ENCODE peak calls at places on chromosomes 4 and X, in five cellular contexts. Q, T, W, K and V are unnamed samples.

GRCh38 chrX:2342281-2342688 is 158.5 kb downstream of the DHRSX start:
- DNase-seq in T (peak; percentile 75), W (no peak), K (no peak), Q (peak; percentile 31), V (no peak)

GRCh38 chr4:161101881-161102280 is 1061.9 kb downstream of the FSTL5 start:
- DNase-seq in Q (no peak), W (no peak), K (no peak), T (no peak), V (no peak)

GRCh38 chr4:163613375-163613774 is 118.9 kb downstream of the TMA16 start:
- DNase-seq in Q (no peak), K (no peak), W (no peak), T (no peak), V (no peak)

GRCh38 chrX:136191171-136191570 is 43.8 kb downstream of the FHL1 start:
- DNase-seq in T (peak; percentile 81), Q (no peak), W (no peak), K (no peak), V (no peak)

GRCh38 chr4:112069110-112069509 is 76.1 kb upstream of the FAM241A start:
- DNase-seq in T (no peak), K (no peak), Q (peak; percentile 68), W (no peak), V (no peak)

GRCh38 chr4:150938417-150938816 is 76.7 kb downstream of the LRBA start:
- DNase-seq in T (no peak), Q (peak; percentile 20), W (no peak), K (peak; percentile 64), V (no peak)

GRCh38 chr4:153488719-153489384 is 22.7 kb downstream of the TMEM131L start:
- DNase-seq in K (peak; percentile 75), T (peak; percentile 77), Q (no peak), W (no peak), V (peak; percentile 78)

GRCh38 chr4:79662651-79663050 is 254.6 kb upstream of the GK2 start:
- DNase-seq in W (no peak), T (no peak), K (no peak), Q (peak; percentile 10), V (no peak)

GRCh38 chr4:146142768-146143167 is 32.8 kb upstream of the LSM6 start:
- DNase-seq in T (no peak), K (peak; percentile 64), W (no peak), Q (peak; percentile 92), V (no peak)

GRCh38 chr4:109648997-109649575 is 54.2 kb downstream of the CASP6 start:
- DNase-seq in T (no peak), Q (no peak), W (no peak), K (no peak), V (no peak)
- H3K4me3 ChIP-seq in T (no peak overlapping the region), Q (no peak overlapping the region), W (no peak overlapping the region), K (no peak overlapping the region), V (no peak overlapping the region)

DNA sequence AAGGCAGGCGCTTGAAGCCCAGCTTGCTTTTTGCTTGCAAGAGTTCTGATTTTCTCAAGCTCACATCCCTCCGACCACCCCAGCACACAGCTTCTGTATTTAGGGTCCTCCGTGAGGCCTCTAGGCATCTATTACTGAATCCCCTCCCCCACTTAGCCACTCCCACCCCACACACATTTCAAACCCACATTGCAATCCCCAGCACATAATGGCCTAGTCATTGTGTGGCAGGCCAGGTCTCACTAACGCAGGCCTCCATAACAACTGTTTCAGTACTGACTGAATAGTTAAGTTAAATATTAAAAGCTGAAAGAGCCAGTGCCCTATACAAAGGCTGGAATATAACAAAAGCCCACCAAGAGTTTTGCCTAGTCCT is 137.6 kb upstream of the S100G start:
- DNase-seq in T (no peak), W (no peak), K (peak; percentile 53), Q (no peak), V (no peak)
- H3K27me3 ChIP-seq in T (peaks cover 6% of the 10 kb centered on the region), W (no peaks in the 10 kb centered on the region), K (no peaks in the 10 kb centered on the region), Q (no peaks in the 10 kb centered on the region), V (no peaks in the 10 kb centered on the region)

GRCh38 chrX:108537005-108537404 is 97.4 kb downstream of the COL4A5 start:
- DNase-seq in Q (peak; percentile 38), W (peak; percentile 50), T (no peak), K (peak; percentile 69), V (no peak)
- TF ChIP-seq CTCF in Q (peak; percentile 27), W (peak; percentile 60), T (peak; percentile 68), K (peak; percentile 90), V (peak; percentile 71)

DNA sequence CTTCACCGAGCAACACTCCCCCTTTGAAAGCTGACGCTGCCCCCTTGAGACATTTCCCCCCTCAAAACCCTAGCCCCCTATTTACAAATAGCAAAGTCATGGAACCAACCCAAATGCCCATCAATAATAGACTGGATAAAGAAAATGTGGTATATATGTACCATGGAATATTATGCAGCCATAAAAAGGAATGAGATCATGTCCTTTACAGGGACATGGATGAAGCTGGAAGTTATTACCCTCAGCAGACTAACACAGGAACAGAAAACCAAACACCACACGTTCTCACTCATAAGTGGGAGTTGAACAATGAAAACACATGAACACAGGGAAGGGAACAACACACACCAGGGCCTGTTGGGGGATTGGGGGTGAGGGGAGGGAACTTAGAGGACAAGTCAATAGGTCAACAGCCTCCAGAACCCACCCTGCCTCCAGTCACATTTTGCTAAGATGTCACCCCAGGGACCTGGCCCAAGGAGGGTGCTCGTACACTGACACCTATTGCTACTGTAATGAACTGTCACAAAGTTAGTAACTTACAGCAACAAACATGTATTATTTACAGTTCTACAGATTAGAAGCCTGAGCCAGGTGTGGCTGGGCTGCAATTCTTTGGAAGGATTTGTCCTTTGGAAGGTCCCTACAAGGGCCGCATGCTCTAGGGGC is 20.6 kb downstream of the SCD5 start:
- DNase-seq in T (no peak), Q (no peak), K (peak; percentile 29), W (no peak), V (no peak)
- H3K4me3 ChIP-seq in T (no peak overlapping the region), Q (no peak overlapping the region), K (no peak overlapping the region), W (no peak overlapping the region), V (no peak overlapping the region)

DNA sequence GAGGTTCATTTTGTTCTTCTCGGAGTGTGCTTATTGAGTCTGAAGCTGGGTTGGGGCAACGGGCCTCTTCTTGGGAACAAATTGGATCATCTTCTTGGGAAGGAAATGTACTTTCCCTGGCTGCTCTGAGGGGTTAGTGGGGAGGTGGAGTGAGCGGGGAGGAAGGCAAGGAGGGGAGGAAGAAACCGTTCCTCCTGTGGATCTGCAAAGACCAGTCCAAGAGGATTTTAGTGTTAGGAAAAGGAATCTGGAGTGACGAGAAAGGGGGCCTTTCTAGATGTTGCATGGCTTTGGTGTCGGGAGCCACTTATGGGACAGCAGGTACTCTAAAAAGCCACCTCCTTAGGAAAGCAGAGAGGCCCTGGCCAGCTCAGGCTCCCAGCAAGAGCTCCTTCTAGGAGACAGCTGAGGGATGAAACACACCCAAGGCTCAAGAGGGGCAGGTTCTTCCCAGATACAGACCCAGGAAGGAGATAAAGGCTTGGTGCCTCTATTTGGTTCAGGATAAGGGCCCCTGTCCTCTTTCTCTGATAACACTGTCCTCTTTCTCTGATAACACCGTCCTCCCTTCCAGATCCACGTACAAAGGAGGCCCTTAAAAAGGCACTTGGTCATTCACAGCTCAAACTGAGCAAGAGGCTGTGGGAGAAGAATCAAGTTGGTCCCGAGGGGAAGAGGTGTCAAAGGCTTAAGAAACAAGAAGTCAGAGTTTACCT is 451 bp downstream of the SOD3 start:
- DNase-seq in T (no peak), Q (no peak), K (no peak), W (no peak), V (no peak)
- H3K27me3 ChIP-seq in T (peaks cover 5% of the 10 kb centered on the region), Q (peaks cover 7% of the 10 kb centered on the region), K (peaks cover 44% of the 10 kb centered on the region), W (peaks cover 29% of the 10 kb centered on the region), V (no peaks in the 10 kb centered on the region)

GRCh38 chrX:153829549-153829798 is 870 bp downstream of the PDZD4 start:
- DNase-seq in Q (no peak), W (no peak), K (no peak), T (no peak), V (no peak)

GRCh38 chrX:153828308-153828707 is 2.0 kb downstream of the PDZD4 start:
- DNase-seq in T (no peak), Q (no peak), K (no peak), W (no peak), V (no peak)

GRCh38 chrX:153827903-153828302 is 2.4 kb downstream of the PDZD4 start:
- DNase-seq in W (no peak), Q (no peak), K (no peak), T (no peak), V (no peak)

GRCh38 chrX:153829799-153830631 is at the start of gene PDZD4:
- DNase-seq in K (peak; percentile 80), W (no peak), T (no peak), Q (no peak), V (no peak)

DNA sequence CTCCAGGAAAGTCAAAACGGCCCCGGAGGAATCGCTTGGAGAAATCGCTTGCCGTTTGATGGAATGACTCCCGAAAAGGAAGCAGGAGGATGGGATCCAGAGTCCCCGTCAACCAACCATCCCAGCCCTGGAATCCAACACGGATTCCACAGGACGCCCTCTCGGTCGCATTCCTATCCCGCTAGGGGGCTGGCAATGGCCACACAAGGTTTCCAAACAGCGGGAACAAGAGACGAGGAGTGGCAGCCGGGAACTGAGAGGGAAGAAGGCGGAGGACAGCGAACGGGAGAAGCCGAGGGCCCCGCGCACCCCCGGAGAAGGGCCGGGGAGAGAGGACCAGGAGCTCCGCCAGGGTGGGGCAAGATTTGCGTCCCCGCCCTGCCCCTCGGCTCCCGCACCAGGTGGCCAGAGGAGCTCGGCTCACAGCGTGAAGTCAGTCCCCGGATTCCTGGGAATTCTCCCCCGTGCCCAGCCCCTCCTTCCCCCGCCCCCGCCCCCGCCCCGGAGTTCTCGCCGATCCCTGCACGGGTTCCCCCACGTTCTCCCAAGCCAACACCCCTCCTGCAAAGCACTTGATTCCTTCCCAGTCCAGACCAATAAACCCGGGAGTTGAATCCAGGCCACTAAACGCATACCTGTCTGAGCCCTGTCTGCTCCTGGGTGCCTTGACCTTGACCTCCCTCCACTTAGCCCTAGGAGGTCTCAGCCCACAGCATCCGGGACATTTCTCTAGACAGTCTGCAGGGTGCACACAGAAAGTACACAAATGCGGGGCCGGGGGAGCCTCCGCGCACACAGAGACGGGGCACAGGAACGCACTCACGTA is 1.4 kb downstream of the PDZD4 start:
- DNase-seq in K (peak; percentile 88), Q (no peak), W (no peak), T (no peak), V (no peak)
- TF ChIP-seq CTCF in K (peak; percentile 32), Q (no peak), W (no peak), T (no peak), V (no peak)